ENCODE peak calls at places on chromosome 10, in ten cellular contexts. S is psoas muscle; A is stimulated activated CD4-positive, alpha-beta T cell treated with anti-CD3 and anti-CD28 coated beads, TNF-alpha, amount 100 ng/mL, for 24 hours; V is activated CD4-positive, alpha-beta T cell treated with anti-CD3 and anti-CD28 coated beads, Interleukin-2, amount 10 ng/mL, durations not matched to agents 7 days and 5 days; I is astrocyte of the cerebellum; Q is PC-3; L is SHP77; O is left ventricle myocardium inferior; C is GM03348; K is ureter. X is an unnamed sample.

GRCh38 chr10:13672505-13672904 is 85.7 kb downstream of the PRPF18 start:
- DNase-seq in A (no peak), S (no peak), Q (no peak), K (no peak), C (no peak), V (no peak), I (no peak), O (no peak), L (no peak), X (no peak)

GRCh38 chr10:110841767-110842267 is 29.9 kb upstream of the PDCD4 start:
- DNase-seq in S (no peak), C (no peak), L (no peak), O (no peak), K (no peak), Q (no peak), I (no peak), A (no peak), V (no peak), X (no peak)

GRCh38 chr10:126059101-126059826 is 162.9 kb downstream of the FANK1 start:
- DNase-seq in I (peak; percentile 68), Q (peak; percentile 82), K (no peak), O (no peak), A (no peak), L (no peak), V (no peak), C (peak; percentile 72), S (no peak), X (no peak)

GRCh38 chr10:35270100-35270499 is 66.2 kb upstream of the CCNY start:
- DNase-seq in L (no peak), K (no peak), O (no peak), C (no peak), Q (peak; percentile 55), I (no peak), S (no peak), V (no peak), A (no peak), X (no peak)

GRCh38 chr10:110395350-110396283 is 90.9 kb upstream of the SMNDC1 start:
- DNase-seq in I (peak; percentile 96), K (peak; percentile 73), C (no peak), O (no peak), Q (peak; percentile 76), S (no peak), V (no peak), A (peak; percentile 21), L (no peak), X (peak; percentile 63)

GRCh38 chr10:75367098-75367497 is 34.5 kb downstream of the ZNF503 start:
- DNase-seq in O (no peak), C (no peak), L (no peak), K (no peak), S (no peak), A (no peak), I (no peak), V (no peak), Q (no peak), X (no peak)

GRCh38 chr10:13872411-13872810 is 285.6 kb downstream of the PRPF18 start:
- DNase-seq in A (no peak), K (no peak), L (no peak), O (no peak), C (no peak), S (no peak), V (no peak), Q (no peak), I (no peak), X (no peak)

GRCh38 chr10:67978749-67979148 is 94.3 kb downstream of the SIRT1 start:
- DNase-seq in O (no peak), C (no peak), A (no peak), I (no peak), K (no peak), L (no peak), Q (no peak), S (no peak), V (no peak), X (no peak)

GRCh38 chr10:104680467-104681401 is 39.6 kb downstream of the SORCS3 start:
- DNase-seq in K (no peak), O (no peak), A (no peak), L (no peak), Q (no peak), C (peak; percentile 23), S (no peak), V (no peak), I (no peak), X (no peak)

GRCh38 chr10:63520463-63521388 is 475 bp upstream of the REEP3 start:
- DNase-seq in S (peak; percentile 80), A (peak; percentile 5), I (no peak), Q (peak; percentile 95), L (peak; percentile 12), V (peak; percentile 63), O (peak; percentile 76), K (peak; percentile 50), C (peak; percentile 93), X (peak; percentile 35)

GRCh38 chr10:56823849-56824248 is 462.8 kb upstream of the ZWINT start:
- DNase-seq in S (no peak), A (no peak), V (no peak), L (no peak), Q (peak; percentile 28), I (no peak), K (no peak), C (no peak), O (no peak), X (no peak)

GRCh38 chr10:42149027-42149700 is 489.2 kb downstream of the ZNF33B start:
- DNase-seq in A (no peak), Q (no peak), C (no peak), K (no peak), L (no peak), O (no peak), V (no peak), I (no peak), S (peak; percentile 43), X (no peak)

GRCh38 chr10:46306550-46307184 is 19.9 kb downstream of the ANTXRL start:
- DNase-seq in I (no peak), K (no peak), O (no peak), L (no peak), A (no peak), Q (no peak), V (no peak), S (no peak), C (no peak), X (no peak)

X was measured in fibroblast of the conjunctiva.